ENCODE peak calls at places on chromosome 4, in nine cellular contexts. B, X, C, A, V, Z, G, M and S are unnamed samples. For H3K4me1, the result is how much of the 10 kb centered on the place peaks cover.

GRCh38 chr4:10123227-10124101 is 6.9 kb upstream of the WDR1 start:
- DNase-seq in G (no peak), C (no peak), A (no peak), M (peak), B (peak), V (peak), X (peak), Z (peak), S (no peak)

GRCh38 chr4:148089624-148090023 is 352.6 kb downstream of the NR3C2 start:
- DNase-seq in X (no peak), V (no peak), C (no peak), G (no peak), Z (no peak), B (no peak), M (no peak), A (no peak), S (no peak)

GRCh38 chr4:124432500-124432899 is 280.0 kb downstream of the ANKRD50 start:
- DNase-seq in Z (no peak), A (peak), M (no peak), C (no peak), X (no peak), G (peak), B (no peak), V (no peak), S (no peak)

GRCh38 chr4:155403886-155404285 is 27.1 kb upstream of the MAP9 start:
- DNase-seq in M (peak), Z (peak), A (peak), X (peak), V (peak), C (peak), G (peak), B (peak), S (no peak)

GRCh38 chr4:85747871-85748491 is 273.0 kb downstream of the ARHGAP24 start:
- DNase-seq in X (peak), M (peak), A (peak), G (peak), V (peak), Z (peak), B (peak), C (peak), S (peak)

GRCh38 chr4:85860066-85860465 is 385.1 kb downstream of the ARHGAP24 start:
- DNase-seq in V (no peak), A (peak), X (no peak), Z (no peak), C (no peak), B (no peak), M (no peak), G (peak), S (no peak)

GRCh38 chr4:83282049-83282535 is 2.5 kb downstream of the COQ2 start:
- DNase-seq in A (peak), C (peak), Z (peak), B (peak), M (peak), X (peak), G (peak), V (peak), S (peak)

GRCh38 chr4:32985256-32985655 is 2265.1 kb downstream of the PCDH7 start:
- DNase-seq in B (no peak), Z (no peak), C (no peak), V (no peak), X (no peak), A (peak), G (peak), M (no peak), S (no peak)

GRCh38 chr4:112321768-112322684 is 24.9 kb downstream of the ALPK1 start:
- DNase-seq in C (peak), M (peak), B (peak), G (peak), A (peak), Z (peak), V (peak), X (peak), S (peak)

GRCh38 chr4:142913461-142914030 is 67.4 kb upstream of the INPP4B start:
- DNase-seq in G (peak), C (no peak), V (no peak), X (no peak), A (no peak), Z (no peak), M (no peak), B (no peak), S (no peak)

GRCh38 chr4:40327340-40327739 is 7.8 kb upstream of the CHRNA9 start:
- DNase-seq in B (no peak), C (no peak), V (no peak), A (no peak), X (no peak), M (no peak), G (no peak), Z (no peak), S (no peak)

GRCh38 chr4:156223985-156224384 is 270.3 kb upstream of the CTSO start:
- DNase-seq in Z (no peak), C (no peak), X (no peak), B (no peak), V (no peak), A (peak), G (no peak), M (no peak), S (no peak)

GRCh38 chr4:7808752-7809151 is 130.9 kb downstream of the AFAP1 start:
- DNase-seq in A (peak), C (no peak), X (no peak), B (no peak), V (no peak), G (peak), Z (no peak), M (no peak), S (no peak)

GRCh38 chr4:54333657-54334056 is 104.6 kb downstream of the PDGFRA start:
- DNase-seq in G (no peak), C (no peak), B (no peak), A (no peak), X (peak), Z (no peak), V (no peak), M (no peak), S (no peak)

GRCh38 chr4:121535351-121535750 is 154.5 kb upstream of the QRFPR start:
- DNase-seq in C (no peak), G (no peak), M (no peak), X (no peak), V (no peak), A (no peak), B (no peak), Z (no peak), S (no peak)

GRCh38 chr4:182826391-182826790 is 90.8 kb downstream of the DCTD start:
- DNase-seq in G (no peak), C (no peak), B (no peak), A (no peak), Z (no peak), M (no peak), X (no peak), V (no peak), S (peak)

GRCh38 chr4:8468746-8469535 is 28.4 kb downstream of the TRMT44 start:
- DNase-seq in M (peak), Z (peak), C (peak), X (peak), B (peak), G (peak), V (peak), A (peak), S (peak)

GRCh38 chr4:139279723-139280620 is at the start of gene MGARP:
- DNase-seq in X (peak), B (peak), C (no peak), G (no peak), A (no peak), Z (peak), M (peak), V (peak), S (no peak)

GRCh38 chr4:75673959-75674328 is 733 bp upstream of the G3BP2 start:
- DNase-seq in Z (no peak), G (no peak), X (peak), B (no peak), V (no peak), A (no peak), M (peak), C (no peak), S (peak)

GRCh38 chr4:7323872-7324650 is 110.7 kb downstream of the PSAPL1 start:
- DNase-seq in X (peak), B (no peak), M (no peak), C (peak), V (no peak), Z (no peak), A (no peak), G (no peak), S (no peak)

GRCh38 chr4:122783301-122784215 is 43.1 kb upstream of the FGF2 start:
- DNase-seq in M (peak), A (peak), G (peak), B (peak), V (no peak), Z (no peak), C (peak), X (peak), S (no peak)

GRCh38 chr4:46931981-46932380 is 22.9 kb upstream of the COX7B2 start:
- DNase-seq in B (peak), G (peak), X (peak), M (peak), Z (peak), V (no peak), A (peak), C (no peak), S (peak)

GRCh38 chr4:186621959-186622553 is 66.7 kb upstream of the MTNR1A start:
- DNase-seq in V (no peak), Z (no peak), X (no peak), M (no peak), C (no peak), A (no peak), G (peak), B (no peak), S (no peak)

GRCh38 chr4:40185830-40186664 is 10.8 kb upstream of the RHOH start:
- DNase-seq in M (no peak), G (peak), B (no peak), X (no peak), A (no peak), Z (no peak), V (no peak), C (no peak), S (peak)

GRCh38 chr4:17924189-17924588 is 97.4 kb downstream of the LCORL start:
- DNase-seq in M (no peak), G (no peak), A (no peak), B (no peak), X (no peak), C (no peak), V (no peak), Z (no peak), S (no peak)

GRCh38 chr4:62070291-62070852 is 870.2 kb downstream of the ADGRL3 start:
- DNase-seq in M (peak), C (no peak), Z (no peak), A (peak), G (no peak), V (no peak), X (no peak), B (no peak), S (no peak)

GRCh38 chr4:151202851-151203455 is 74.0 kb upstream of the PRSS48 start:
- DNase-seq in B (no peak), G (no peak), V (no peak), A (no peak), M (peak), X (no peak), Z (no peak), C (no peak), S (no peak)

GRCh38 chr4:38173935-38174334 is 213.7 kb downstream of the PTTG2 start:
- DNase-seq in X (no peak), G (peak), V (no peak), Z (no peak), M (no peak), B (no peak), A (peak), C (no peak), S (no peak)

GRCh38 chr4:60201052-60201673 is 999.0 kb upstream of the ADGRL3 start:
- DNase-seq in X (peak), G (peak), M (peak), B (peak), A (peak), V (peak), C (peak), Z (peak), S (peak)

GRCh38 chr4:81380364-81380853 is 91.3 kb downstream of the RASGEF1B start:
- DNase-seq in X (no peak), C (no peak), Z (no peak), B (no peak), G (no peak), V (no peak), M (no peak), A (no peak), S (no peak)

GRCh38 chr4:2281575-2282343 is 19.9 kb upstream of the MXD4 start:
- DNase-seq in B (no peak), V (no peak), A (no peak), M (no peak), C (no peak), X (no peak), G (no peak), Z (peak), S (peak)
- H3K4me1 ChIP-seq in B (under half), V (under half), A (under half), M (under half), C (under half), X (under half), G (under half), Z (under half), S (under half)

GRCh38 chr4:77089880-77090279 is 14.1 kb upstream of the CCNI start:
- DNase-seq in V (no peak), A (no peak), B (no peak), M (no peak), Z (no peak), X (no peak), G (no peak), C (no peak), S (no peak)

GRCh38 chr4:77092832-77093800 is 17.3 kb upstream of the CCNI start:
- DNase-seq in Z (peak), V (no peak), A (peak), M (no peak), B (no peak), X (no peak), G (peak), C (no peak), S (peak)

GRCh38 chr4:77100234-77100633 is 24.4 kb upstream of the CCNI start:
- DNase-seq in A (no peak), Z (no peak), G (no peak), C (no peak), B (no peak), V (no peak), M (no peak), X (no peak), S (no peak)

DNA sequence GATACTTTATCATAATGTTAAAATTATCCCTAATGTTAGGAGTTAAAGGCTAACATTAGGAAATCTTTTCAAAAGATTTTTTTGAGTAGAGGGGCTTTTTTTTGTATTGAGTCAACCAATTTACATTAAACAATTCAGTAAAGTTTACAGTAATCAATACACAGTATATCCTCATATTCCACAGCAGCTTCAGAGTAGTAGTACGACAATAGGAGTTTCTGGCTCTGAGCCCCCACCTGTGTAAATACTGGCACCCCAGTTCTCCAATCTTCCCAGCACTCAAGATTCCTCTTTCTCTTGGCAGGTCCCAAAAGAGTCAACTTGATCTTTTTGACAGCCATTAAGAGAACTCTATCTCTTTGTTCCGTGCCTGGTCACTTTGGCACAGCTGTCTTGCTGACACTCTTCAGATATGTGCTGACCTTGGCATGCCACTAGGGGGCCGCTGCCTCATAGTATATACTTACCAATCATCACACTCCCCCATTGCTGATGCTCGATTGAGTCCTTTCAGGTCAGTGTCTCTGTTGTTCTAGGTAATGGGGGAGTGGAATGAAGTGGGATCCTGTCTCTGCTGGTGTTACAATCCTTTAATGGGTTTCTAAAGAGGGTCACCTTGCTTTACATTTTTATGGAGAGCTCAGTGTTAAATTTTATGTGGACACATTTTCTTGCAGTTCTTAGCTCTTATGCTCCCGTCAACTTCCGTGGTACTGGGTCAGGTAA is 19.5 kb upstream of the CCNI start:
- DNase-seq in A (peak), G (peak), C (peak), X (peak), M (peak), Z (peak), B (peak), V (peak), S (peak)
- TF ChIP-seq EZH2phosphoT487 in A (no peak), G (no peak), C (no peak), X (no peak), M (no peak), Z (no peak), B (no peak), V (no peak), S (no peak)

GRCh38 chr4:19381068-19381467 is 870.6 kb upstream of the SLIT2 start:
- DNase-seq in B (no peak), X (no peak), M (no peak), C (no peak), A (peak), V (no peak), Z (no peak), G (peak), S (no peak)
- H3K4me1 ChIP-seq in B (under half), X (under half), M (under half), C (under half), A (under half), V (under half), Z (under half), G (under half), S (under half)

GRCh38 chr4:152613841-152614240 is 66.0 kb downstream of the TMEM154 start:
- DNase-seq in X (no peak), A (no peak), M (no peak), C (no peak), Z (no peak), V (no peak), B (no peak), G (no peak), S (no peak)

GRCh38 chr4:152605641-152606304 is 69.9 kb upstream of the FBXW7 start:
- DNase-seq in G (peak), C (no peak), B (peak), V (peak), Z (no peak), M (no peak), X (peak), A (no peak), S (no peak)

GRCh38 chr4:152606800-152607577 is 71.1 kb upstream of the FBXW7 start:
- DNase-seq in V (peak), X (peak), Z (no peak), G (peak), M (peak), C (no peak), A (peak), B (no peak), S (no peak)

GRCh38 chr4:152605031-152605430 is 69.1 kb upstream of the FBXW7 start:
- DNase-seq in X (no peak), B (no peak), Z (no peak), M (peak), A (no peak), C (no peak), G (no peak), V (no peak), S (no peak)

DNA sequence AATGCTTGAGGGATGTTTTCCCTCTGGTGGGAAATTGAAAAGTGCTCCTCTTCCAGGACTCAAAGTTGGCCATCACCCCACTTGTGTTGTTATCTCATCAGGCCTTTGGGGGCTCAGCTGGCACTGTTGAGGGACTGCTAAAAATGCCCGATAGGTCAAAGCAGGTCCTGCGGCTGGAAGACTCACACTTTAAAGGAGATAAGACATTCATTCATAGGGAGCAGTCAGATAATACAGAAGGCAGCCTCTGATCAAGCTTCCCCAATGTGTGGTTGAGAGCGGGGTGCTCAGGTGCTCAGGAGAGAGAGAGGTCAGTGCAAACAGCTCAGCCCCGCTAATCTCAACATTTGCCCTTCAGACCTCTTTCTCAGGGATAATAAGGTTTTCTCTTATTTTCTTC is 70.3 kb downstream of the TMEM154 start:
- DNase-seq in V (no peak), G (no peak), A (no peak), B (no peak), Z (no peak), C (no peak), M (no peak), X (no peak), S (no peak)
- TF ChIP-seq EZH2phosphoT487 in V (no peak), G (no peak), A (no peak), B (no peak), Z (no peak), C (no peak), M (no peak), X (no peak), S (no peak)

GRCh38 chr4:1333256-1333655 is 13.8 kb upstream of the UVSSA start:
- DNase-seq in Z (no peak), V (no peak), A (no peak), X (no peak), G (no peak), M (no peak), C (no peak), B (no peak), S (no peak)
- H3K4me1 ChIP-seq in Z (under half), V (under half), A (under half), X (under half), G (under half), M (under half), C (under half), B (under half), S (under half)

DNA sequence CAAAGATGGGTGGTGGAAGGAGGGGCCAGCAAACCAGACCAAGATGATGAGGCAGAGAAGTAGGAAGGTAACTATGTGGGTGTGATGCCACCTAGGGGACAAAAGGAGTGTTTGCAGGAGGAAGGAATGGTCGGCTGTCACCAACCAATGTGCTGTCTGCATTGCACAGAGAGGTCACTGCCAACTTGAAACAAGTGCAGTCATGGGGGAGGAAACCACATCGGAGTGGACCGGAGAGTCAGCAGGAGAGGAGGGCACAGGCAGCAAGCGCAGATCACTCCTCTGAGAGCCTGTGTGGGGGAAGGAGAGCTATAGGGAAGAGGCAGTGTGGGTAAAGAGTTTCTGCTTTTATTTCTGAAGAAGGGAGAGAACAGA is 38.5 kb upstream of the FGFBP2 start:
- DNase-seq in M (peak), G (peak), Z (peak), V (peak), C (peak), B (peak), A (peak), X (peak), S (peak)
- TF ChIP-seq EZH2phosphoT487 in M (no peak), G (no peak), Z (no peak), V (no peak), C (no peak), B (no peak), A (no peak), X (no peak), S (no peak)

GRCh38 chr4:184818216-184818564 is 7.6 kb downstream of the ACSL1 start:
- DNase-seq in G (no peak), M (no peak), Z (peak), X (no peak), A (no peak), C (no peak), V (no peak), B (no peak), S (peak)

GRCh38 chr4:184819786-184820185 is 6.0 kb downstream of the ACSL1 start:
- DNase-seq in V (no peak), X (no peak), A (no peak), C (no peak), G (no peak), Z (no peak), B (no peak), M (no peak), S (no peak)

GRCh38 chr4:184816962-184817361 is 8.8 kb downstream of the ACSL1 start:
- DNase-seq in C (no peak), X (no peak), M (no peak), B (no peak), Z (no peak), A (no peak), G (no peak), V (no peak), S (peak)

GRCh38 chr4:184815046-184815877 is 10.5 kb downstream of the ACSL1 start:
- DNase-seq in B (peak), A (peak), Z (peak), V (peak), C (peak), G (peak), M (no peak), X (peak), S (peak)

GRCh38 chr4:184817494-184818215 is 8.1 kb downstream of the ACSL1 start:
- DNase-seq in V (no peak), X (no peak), G (no peak), B (no peak), A (no peak), M (no peak), Z (no peak), C (no peak), S (peak)
- H3K4me1 ChIP-seq in V (under half), X (under half), G (under half), B (under half), A (under half), M (under half), Z (under half), C (under half), S (half or more)

GRCh38 chr4:77073981-77074865 is 1.6 kb downstream of the CCNI start:
- DNase-seq in C (no peak), V (peak), M (no peak), B (no peak), G (peak), Z (no peak), A (no peak), X (peak), S (no peak)
- TF ChIP-seq EZH2phosphoT487 in C (no peak), V (no peak), M (no peak), B (no peak), G (no peak), Z (no peak), A (no peak), X (no peak), S (no peak)